ENCODE peak calls at places on chromosomes 1 and 21, in ten cellular contexts. G is naive thymus-derived CD4-positive, alpha-beta T cell; D is stimulated activated CD8-positive, alpha-beta memory T cell treated with anti-CD3 and anti-CD28 coated beads, Interleukin-2, amount 100 ng/mL, for 1 hour; K is C1 segment of cervical spinal cord; W is NCI-H2171; J is NCI-H146; O is thoracic aorta; I is ELF-1; S is COR-L47; V is GF-D8. C is an unnamed sample.
A peak's percentile ranks its signal among the peaks of the same experiment; 100 is the strongest.

GRCh38 chr1:166165661-166166399 is 971 bp downstream of the FAM78B start:
- DNase-seq in K (no peak), D (no peak), W (peak; percentile 10), I (peak; percentile 10), J (peak; percentile 27), O (no peak), V (no peak), S (no peak), G (no peak), C (no peak)

GRCh38 chr1:94820918-94821317 is 761 bp downstream of the SLC44A3 start:
- DNase-seq in I (no peak), G (no peak), K (no peak), W (no peak), J (peak; percentile 27), V (no peak), S (no peak), O (no peak), D (no peak), C (no peak)

GRCh38 chr1:115274467-115274866 is 63.6 kb downstream of the NGF start:
- DNase-seq in D (no peak), O (no peak), G (no peak), K (no peak), V (no peak), I (no peak), S (no peak), J (no peak), W (no peak), C (no peak)

GRCh38 chr1:10513199-10513598 is 38.4 kb downstream of the PEX14 start:
- DNase-seq in G (no peak), O (no peak), D (no peak), J (no peak), W (no peak), S (no peak), V (no peak), I (no peak), K (no peak), C (no peak)

GRCh38 chr1:19799877-19800804 is at the start of gene TMCO4:
- DNase-seq in J (peak; percentile 29), K (peak; percentile 9), V (peak; percentile 43), S (no peak), W (no peak), G (peak; percentile 64), O (no peak), D (peak; percentile 11), I (no peak), C (no peak)

GRCh38 chr1:152756872-152757271 is 953 bp upstream of the KPRP start:
- DNase-seq in O (no peak), G (no peak), J (no peak), D (no peak), S (no peak), I (no peak), W (no peak), K (no peak), V (no peak), C (no peak)

GRCh38 chr1:116912846-116913245 is 3.1 kb downstream of the PTGFRN start:
- DNase-seq in G (no peak), D (no peak), I (no peak), J (no peak), O (no peak), W (no peak), S (no peak), V (no peak), K (no peak), C (no peak)

GRCh38 chr1:204077979-204078696 is 5.2 kb downstream of the SOX13 start:
- DNase-seq in S (peak; percentile 48), J (peak; percentile 86), V (no peak), W (no peak), K (no peak), O (no peak), D (no peak), G (no peak), I (peak; percentile 71), C (no peak)

GRCh38 chr1:1092890-1093609 is 18.9 kb upstream of the RNF223 start:
- DNase-seq in I (no peak), J (no peak), V (no peak), K (no peak), W (no peak), S (no peak), D (no peak), G (no peak), O (no peak), C (peak; percentile 58)

GRCh38 chr1:45035631-45036301 is 23.7 kb downstream of the UROD start:
- DNase-seq in I (no peak), K (no peak), O (no peak), D (no peak), J (no peak), G (no peak), S (no peak), W (no peak), V (no peak), C (no peak)

GRCh38 chr1:223716302-223716862 is 4.0 kb downstream of the CAPN2 start:
- DNase-seq in K (no peak), D (peak; percentile 37), I (no peak), J (no peak), O (no peak), S (no peak), G (peak; percentile 52), W (no peak), V (no peak), C (no peak)

GRCh38 chr1:163872067-163872466 is 550.3 kb downstream of the NUF2 start:
- DNase-seq in K (no peak), W (no peak), D (no peak), I (no peak), J (no peak), V (no peak), O (no peak), S (no peak), G (no peak), C (no peak)

GRCh38 chr1:110783292-110783918 is 89.5 kb upstream of the CD53 start:
- DNase-seq in W (peak; percentile 20), K (no peak), O (no peak), J (peak; percentile 29), D (peak; percentile 29), V (peak; percentile 40), G (peak; percentile 78), S (peak; percentile 26), I (peak; percentile 76), C (no peak)

GRCh38 chr1:86419277-86419903 is 4.6 kb upstream of the CLCA2 start:
- DNase-seq in J (no peak), O (no peak), V (no peak), D (no peak), S (peak; percentile 19), W (peak; percentile 10), I (no peak), G (peak; percentile 74), K (no peak), C (no peak)

GRCh38 chr1:150973258-150973825 is 1.3 kb downstream of the CERS2 start:
- DNase-seq in G (no peak), D (no peak), K (no peak), O (no peak), W (no peak), J (no peak), S (no peak), V (no peak), I (peak; percentile 32), C (no peak)

GRCh38 chr1:117928881-117929339 is 511 bp downstream of the GDAP2 start:
- DNase-seq in D (no peak), J (peak; percentile 67), O (peak; percentile 10), G (no peak), K (no peak), I (peak; percentile 73), S (peak; percentile 50), W (peak; percentile 1), V (peak; percentile 21), C (no peak)

GRCh38 chr21:25607812-25608737 is 794 bp upstream of the MRPL39 start:
- DNase-seq in J (peak; percentile 68), W (peak; percentile 58), I (peak; percentile 87), D (peak; percentile 44), K (peak; percentile 0), V (peak; percentile 57), O (peak; percentile 51), S (peak; percentile 73), G (peak; percentile 83), C (peak; percentile 81)

GRCh38 chr1:59936358-59936821 is 9.8 kb upstream of the CYP2J2 start:
- DNase-seq in O (no peak), J (no peak), G (no peak), K (no peak), D (no peak), S (no peak), W (no peak), I (no peak), V (no peak), C (no peak)

GRCh38 chr1:221606216-221606615 is 135.7 kb downstream of the DUSP10 start:
- DNase-seq in J (no peak), G (no peak), V (no peak), I (no peak), O (no peak), D (no peak), K (no peak), S (no peak), W (no peak), C (no peak)

GRCh38 chr21:43371786-43372185 is 55.1 kb downstream of the SIK1 start:
- DNase-seq in K (no peak), S (no peak), J (no peak), W (no peak), G (no peak), O (no peak), V (no peak), D (no peak), I (no peak), C (no peak)

GRCh38 chr1:224427346-224427745 is 7.3 kb downstream of the WDR26 start:
- DNase-seq in J (no peak), G (no peak), W (no peak), O (no peak), I (no peak), D (no peak), S (no peak), K (no peak), V (no peak), C (no peak)

GRCh38 chr1:67768480-67768879 is 64.8 kb downstream of the GNG12 start:
- DNase-seq in K (no peak), G (no peak), W (no peak), O (no peak), D (no peak), S (no peak), J (no peak), V (no peak), I (no peak), C (no peak)

GRCh38 chr1:110136911-110137310 is 13.4 kb upstream of the SLC6A17 start:
- DNase-seq in G (peak; percentile 30), I (peak; percentile 37), D (no peak), V (no peak), J (peak; percentile 96), K (no peak), S (peak; percentile 95), O (no peak), W (peak; percentile 91), C (no peak)

GRCh38 chr21:20882462-20883415 is 115.5 kb upstream of the NCAM2 start:
- DNase-seq in D (no peak), O (no peak), J (peak; percentile 50), G (no peak), W (peak; percentile 2), V (no peak), K (no peak), S (peak; percentile 61), I (peak; percentile 43), C (no peak)

GRCh38 chr1:918843-919242 is 4.9 kb upstream of the SAMD11 start:
- DNase-seq in J (no peak), W (no peak), G (no peak), V (no peak), S (no peak), D (no peak), K (no peak), I (no peak), O (no peak), C (no peak)

GRCh38 chr1:221543529-221544120 is 198.3 kb downstream of the DUSP10 start:
- DNase-seq in D (no peak), S (no peak), V (no peak), J (peak; percentile 21), I (peak; percentile 13), O (no peak), G (no peak), K (no peak), W (no peak), C (no peak)

GRCh38 chr21:42624095-42624830 is 29.2 kb upstream of the PDE9A start:
- DNase-seq in S (no peak), G (no peak), D (no peak), O (no peak), I (no peak), V (no peak), W (no peak), K (no peak), J (no peak), C (no peak)

GRCh38 chr21:37232274-37233018 is 34.7 kb downstream of the VPS26C start:
- DNase-seq in W (no peak), I (no peak), V (no peak), G (no peak), S (no peak), K (no peak), O (no peak), D (no peak), J (no peak), C (no peak)